ENCODE peak calls at places on chromosomes 4 and X, in nine cellular contexts. R, P, U, J, A, F, Q, H and M are unnamed samples.

GRCh38 chr4:99408346-99408745 is 26.8 kb downstream of the ADH7 start:
- DNase-seq in Q (no peak), R (no peak), U (no peak), F (no peak), J (no peak), A (no peak), P (no peak), H (no peak), M (no peak)

GRCh38 chrX:104113237-104113965 is 1.1 kb downstream of the ZCCHC18 start:
- DNase-seq in H (peak; percentile 53), U (no peak), F (peak; percentile 59), Q (peak; percentile 18), A (peak; percentile 80), J (peak; percentile 69), P (peak; percentile 42), R (peak; percentile 76), M (peak; percentile 63)

GRCh38 chr4:104064650-104065577 is 345.1 kb upstream of the TACR3 start:
- DNase-seq in F (peak; percentile 23), U (no peak), J (no peak), H (peak; percentile 20), R (peak; percentile 83), P (peak; percentile 40), A (peak; percentile 80), Q (no peak), M (peak; percentile 72)

GRCh38 chrX:2500091-2500680 is 590 bp downstream of the DHRSX start:
- DNase-seq in H (peak; percentile 52), F (peak; percentile 73), U (peak; percentile 85), Q (peak; percentile 51), P (peak; percentile 61), J (peak; percentile 68), A (peak; percentile 71), R (peak; percentile 25), M (peak; percentile 45)

GRCh38 chr4:65241257-65241997 is 428.9 kb downstream of the EPHA5 start:
- DNase-seq in Q (no peak), J (no peak), P (peak; percentile 28), H (no peak), A (no peak), R (no peak), F (no peak), U (no peak), M (no peak)

GRCh38 chr4:8761824-8762205 is 109.8 kb downstream of the HMX1 start:
- DNase-seq in J (peak; percentile 37), P (peak; percentile 26), R (no peak), Q (no peak), U (no peak), F (peak; percentile 3), H (no peak), A (no peak), M (no peak)

GRCh38 chr4:109185951-109186350 is 116.5 kb downstream of the COL25A1 start:
- DNase-seq in U (no peak), A (no peak), Q (no peak), J (no peak), H (no peak), R (no peak), P (no peak), F (no peak), M (no peak)

GRCh38 chrX:39894626-39895025 is 203.1 kb downstream of the BCOR start:
- DNase-seq in Q (no peak), A (no peak), P (peak; percentile 61), U (no peak), F (peak; percentile 52), R (no peak), J (no peak), H (no peak), M (peak; percentile 51)

GRCh38 chr4:182745268-182745667 is 171.9 kb downstream of the DCTD start:
- DNase-seq in A (no peak), Q (no peak), F (no peak), H (peak; percentile 80), U (no peak), J (no peak), P (no peak), R (no peak), M (peak; percentile 58)

GRCh38 chr4:147772459-147772969 is 40.6 kb downstream of the ARHGAP10 start:
- DNase-seq in U (no peak), H (peak; percentile 86), F (no peak), J (no peak), P (no peak), A (no peak), Q (no peak), R (no peak), M (no peak)

GRCh38 chr4:152020073-152020472 is 259.3 kb upstream of the GATB start:
- DNase-seq in H (no peak), J (no peak), P (no peak), R (no peak), U (no peak), A (no peak), Q (no peak), F (no peak), M (no peak)

GRCh38 chr4:118904418-118904817 is 15.8 kb downstream of the SYNPO2 start:
- DNase-seq in A (no peak), U (no peak), H (no peak), P (no peak), R (no peak), Q (no peak), J (no peak), F (no peak), M (no peak)

GRCh38 chr4:86181585-86181984 is 178.3 kb downstream of the MAPK10 start:
- DNase-seq in U (no peak), F (no peak), A (no peak), P (no peak), J (no peak), Q (no peak), H (no peak), R (no peak), M (peak; percentile 1)

GRCh38 chr4:46432923-46433322 is 43.0 kb upstream of the GABRA2 start:
- DNase-seq in P (no peak), U (no peak), Q (no peak), H (peak; percentile 59), R (no peak), F (no peak), J (no peak), A (no peak), M (peak; percentile 64)

GRCh38 chrX:79592259-79592658 is 225.1 kb upstream of the ITM2A start:
- DNase-seq in Q (no peak), R (no peak), J (no peak), H (no peak), U (no peak), F (no peak), P (no peak), A (no peak), M (peak; percentile 4)
- TF ChIP-seq CTCF in Q (no peak), R (peak; percentile 6), J (no peak), H (no peak), U (no peak), F (no peak), P (no peak), A (peak; percentile 40), M (peak; percentile 4)

GRCh38 chr4:38184404-38184803 is 224.2 kb downstream of the PTTG2 start:
- DNase-seq in A (no peak), F (no peak), Q (no peak), U (no peak), H (no peak), P (no peak), R (peak; percentile 35), J (no peak), M (no peak)
- TF ChIP-seq CTCF in A (no peak), F (no peak), Q (no peak), U (no peak), H (peak; percentile 29), P (no peak), R (peak; percentile 21), J (no peak), M (peak; percentile 6)

DNA sequence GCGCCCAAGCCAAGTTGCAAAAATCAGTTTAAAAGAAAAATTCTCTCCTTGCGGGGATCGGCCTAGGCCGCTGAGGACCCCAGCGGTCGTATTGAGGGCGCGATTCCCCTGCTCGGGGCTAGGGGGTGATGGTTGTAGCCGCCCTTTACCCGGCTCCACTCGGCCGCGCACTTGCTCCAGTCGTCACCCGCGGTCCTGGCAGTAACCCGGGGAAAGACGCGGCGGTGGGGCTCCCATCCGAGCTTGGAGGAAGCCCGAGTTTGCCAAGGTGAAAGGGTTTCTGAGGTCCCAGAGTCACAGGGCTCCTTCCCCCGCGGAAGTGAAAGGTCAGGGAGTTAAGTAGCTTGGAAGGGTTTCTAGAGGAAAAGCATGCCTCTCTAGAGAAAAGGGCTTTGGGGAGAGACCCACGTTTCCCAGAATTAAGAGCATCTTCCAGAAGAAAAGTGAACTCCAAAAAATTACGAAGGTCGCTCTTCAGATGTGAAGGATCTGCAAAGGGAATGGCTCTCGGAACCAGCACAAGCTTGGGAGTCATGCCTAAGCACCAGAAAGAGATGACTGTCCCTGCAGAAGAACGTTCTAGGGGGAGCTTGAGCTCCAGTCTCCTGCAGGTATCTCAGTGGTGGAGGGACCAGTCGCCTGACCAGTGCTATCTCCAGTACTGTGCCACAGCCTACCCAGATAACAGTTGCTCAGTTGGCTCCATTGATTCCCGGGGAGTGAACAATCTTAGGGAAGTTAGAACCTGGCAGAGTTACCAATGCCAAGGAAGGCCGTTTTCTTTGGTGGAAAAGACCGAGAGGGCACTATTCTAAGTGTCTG is 873 bp downstream of the LAP3 start:
- DNase-seq in J (peak; percentile 77), F (peak; percentile 71), H (peak; percentile 16), Q (no peak), A (no peak), R (peak; percentile 40), P (peak; percentile 66), U (peak; percentile 90), M (peak; percentile 33)
- TF ChIP-seq CTCF in J (no peak), F (no peak), H (no peak), Q (no peak), A (no peak), R (no peak), P (no peak), U (no peak), M (no peak)

DNA sequence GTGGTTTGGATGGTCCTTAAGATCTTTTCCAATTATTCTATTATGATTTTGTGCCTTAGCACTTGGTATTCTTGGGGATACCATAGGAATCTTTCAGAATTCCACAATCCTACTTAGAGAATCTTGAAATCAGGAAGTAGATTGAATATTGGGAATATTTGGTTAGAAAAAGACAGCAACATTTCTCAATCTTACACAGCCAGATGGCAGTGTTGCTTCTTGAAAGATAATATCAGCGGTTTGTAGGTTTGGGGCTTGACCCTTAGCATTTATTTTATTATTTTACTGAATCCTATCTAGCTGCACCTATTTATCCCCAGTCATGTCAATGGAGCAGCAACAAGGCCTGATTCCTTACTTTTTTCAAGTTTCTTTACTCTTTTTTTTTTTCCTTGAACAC is 28.6 kb downstream of the MAGEB1 start:
- DNase-seq in U (no peak), J (no peak), A (peak; percentile 7), R (no peak), H (peak; percentile 6), Q (no peak), F (no peak), P (no peak), M (peak; percentile 49)
- TF ChIP-seq CTCF in U (no peak), J (no peak), A (peak; percentile 44), R (no peak), H (peak; percentile 39), Q (no peak), F (no peak), P (no peak), M (peak; percentile 39)